ENCODE peak calls at places on chromosomes 3 and 15, in five cellular contexts. T, U, X, N and Q are unnamed samples.

GRCh38 chr3:125334675-125335560 is 40.2 kb downstream of the ZNF148 start:
- DNase-seq in U (no peak), T (no peak), N (no peak), X (no peak), Q (no peak)

GRCh38 chr3:143486611-143487010 is 361.7 kb downstream of the SLC9A9 start:
- DNase-seq in X (no peak), N (no peak), U (no peak), T (no peak), Q (no peak)

GRCh38 chr3:172256101-172256687 is 192.1 kb downstream of the GHSR start:
- DNase-seq in N (no peak), U (no peak), T (peak), X (no peak), Q (no peak)

GRCh38 chr3:174440741-174441587 is 418.2 kb upstream of the NAALADL2 start:
- DNase-seq in T (peak), X (peak), N (peak), U (peak), Q (peak)

GRCh38 chr3:61628636-61629035 is 67.3 kb downstream of the PTPRG start:
- DNase-seq in X (no peak), T (no peak), U (no peak), N (no peak), Q (no peak)

GRCh38 chr15:65336369-65336766 is 31.9 kb downstream of the RNU5B-1 start:
- DNase-seq in T (no peak), N (no peak), U (no peak), X (no peak), Q (peak)

GRCh38 chr3:135169651-135170050 is 374.6 kb downstream of the EPHB1 start:
- DNase-seq in X (no peak), U (no peak), N (no peak), T (no peak), Q (no peak)

GRCh38 chr15:46607103-46607502 is 972.3 kb downstream of the SQOR start:
- DNase-seq in T (no peak), U (no peak), N (no peak), X (no peak), Q (no peak)

GRCh38 chr15:40094156-40094555 is 14.5 kb downstream of the BMF start:
- DNase-seq in T (no peak), X (no peak), N (no peak), U (no peak), Q (peak)

GRCh38 chr3:31948255-31948654 is 32.8 kb downstream of the OSBPL10 start:
- DNase-seq in N (no peak), X (no peak), U (no peak), T (no peak), Q (no peak)

GRCh38 chr15:39852237-39852636 is 67.8 kb downstream of the GPR176 start:
- DNase-seq in X (no peak), T (no peak), N (no peak), U (no peak), Q (no peak)

GRCh38 chr3:10122724-10123123 is 7.2 kb downstream of the BRK1 start:
- DNase-seq in N (no peak), X (no peak), T (no peak), U (no peak), Q (no peak)

GRCh38 chr15:26449296-26449695 is 323.6 kb downstream of the GABRB3 start:
- DNase-seq in T (no peak), N (no peak), X (peak), U (no peak), Q (no peak)

GRCh38 chr3:14179795-14180194 is 1.2 kb downstream of the LSM3 start:
- DNase-seq in X (no peak), N (no peak), U (no peak), T (no peak), Q (no peak)

GRCh38 chr3:132038198-132038825 is 3.5 kb upstream of the CPNE4 start:
- DNase-seq in N (no peak), U (peak), T (no peak), X (peak), Q (no peak)

GRCh38 chr15:55279746-55280351 is 9.8 kb downstream of the RAB27A start:
- DNase-seq in T (no peak), X (peak), N (peak), U (no peak), Q (no peak)

GRCh38 chr3:170555329-170555728 is 30.5 kb downstream of the SLC7A14 start:
- DNase-seq in U (no peak), T (no peak), X (no peak), N (no peak), Q (no peak)

GRCh38 chr3:33035596-33035995 is 61.4 kb downstream of the GLB1 start:
- DNase-seq in X (peak), N (no peak), U (no peak), T (no peak), Q (no peak)